ENCODE peak calls at places on chromosomes 7 and 10, in seven cellular contexts. B is left lung, H is RWPE2, I is pancreas, M is HCT116, W is lower lobe of right lung, A is upper lobe of right lung. J is an unnamed sample.

GRCh38 chr10:70775679-70776454 is 9.3 kb downstream of the TBATA start:
- ATAC-seq in I (no peak), W (no peak), H (no peak), A (no peak), B (no peak), M (no peak), J (no peak)

GRCh38 chr10:24518411-24518810 is 205.3 kb downstream of the ARHGAP21 start:
- ATAC-seq in H (no peak), B (peak), A (peak), W (peak), I (peak), M (no peak), J (no peak)

GRCh38 chr10:87054373-87055295 is 34.5 kb downstream of the FAM25A start:
- ATAC-seq in M (no peak), B (peak), A (peak), H (no peak), W (peak), I (no peak), J (peak)

GRCh38 chr10:72738476-72738875 is 46.5 kb downstream of the MCU start:
- ATAC-seq in A (peak), H (no peak), I (peak), M (no peak), W (peak), B (peak), J (no peak)

GRCh38 chr7:36299882-36300341 is 89.8 kb upstream of the ANLN start:
- ATAC-seq in A (no peak), M (no peak), I (no peak), B (no peak), W (no peak), H (no peak), J (no peak)

GRCh38 chr10:35126062-35126529 is 550 bp upstream of the CREM start:
- ATAC-seq in B (no peak), M (peak), W (no peak), I (no peak), H (no peak), A (no peak), J (peak)

GRCh38 chr7:16491148-16491547 is 25.6 kb upstream of the SOSTDC1 start:
- ATAC-seq in B (no peak), W (no peak), I (no peak), M (no peak), H (no peak), A (no peak), J (no peak)

GRCh38 chr10:114577133-114577532 is 80.9 kb downstream of the ABLIM1 start:
- ATAC-seq in A (no peak), B (peak), M (no peak), I (no peak), H (no peak), W (no peak), J (peak)

GRCh38 chr10:12728569-12728968 is 272.9 kb downstream of the CCDC3 start:
- ATAC-seq in H (no peak), B (no peak), W (no peak), M (no peak), I (no peak), A (no peak), J (no peak)

GRCh38 chr7:117458977-117459583 is 20.7 kb upstream of the CFTR start:
- ATAC-seq in A (no peak), M (no peak), W (no peak), B (peak), H (no peak), I (peak), J (no peak)

GRCh38 chr7:1043552-1044188 is 676 bp upstream of the GPR146 start:
- ATAC-seq in B (peak), I (peak), A (no peak), H (no peak), M (no peak), W (no peak), J (no peak)

GRCh38 chr7:86958380-86958779 is 101.1 kb downstream of the ELAPOR2 start:
- ATAC-seq in I (no peak), W (no peak), A (no peak), M (no peak), H (no peak), B (no peak), J (no peak)

GRCh38 chr7:92762853-92763252 is 73.5 kb downstream of the CDK6 start:
- ATAC-seq in M (no peak), W (no peak), I (no peak), B (no peak), H (no peak), A (no peak), J (no peak)

GRCh38 chr7:92766461-92767003 is 69.8 kb downstream of the CDK6 start:
- ATAC-seq in B (peak), A (no peak), I (peak), H (peak), M (peak), W (peak), J (peak)

GRCh38 chr7:92761391-92762098 is 74.8 kb downstream of the CDK6 start:
- ATAC-seq in H (no peak), I (no peak), M (no peak), A (no peak), W (no peak), B (no peak), J (no peak)

GRCh38 chr7:92765725-92766124 is 70.6 kb downstream of the CDK6 start:
- ATAC-seq in M (peak), B (peak), A (no peak), W (no peak), H (peak), I (no peak), J (peak)

DNA sequence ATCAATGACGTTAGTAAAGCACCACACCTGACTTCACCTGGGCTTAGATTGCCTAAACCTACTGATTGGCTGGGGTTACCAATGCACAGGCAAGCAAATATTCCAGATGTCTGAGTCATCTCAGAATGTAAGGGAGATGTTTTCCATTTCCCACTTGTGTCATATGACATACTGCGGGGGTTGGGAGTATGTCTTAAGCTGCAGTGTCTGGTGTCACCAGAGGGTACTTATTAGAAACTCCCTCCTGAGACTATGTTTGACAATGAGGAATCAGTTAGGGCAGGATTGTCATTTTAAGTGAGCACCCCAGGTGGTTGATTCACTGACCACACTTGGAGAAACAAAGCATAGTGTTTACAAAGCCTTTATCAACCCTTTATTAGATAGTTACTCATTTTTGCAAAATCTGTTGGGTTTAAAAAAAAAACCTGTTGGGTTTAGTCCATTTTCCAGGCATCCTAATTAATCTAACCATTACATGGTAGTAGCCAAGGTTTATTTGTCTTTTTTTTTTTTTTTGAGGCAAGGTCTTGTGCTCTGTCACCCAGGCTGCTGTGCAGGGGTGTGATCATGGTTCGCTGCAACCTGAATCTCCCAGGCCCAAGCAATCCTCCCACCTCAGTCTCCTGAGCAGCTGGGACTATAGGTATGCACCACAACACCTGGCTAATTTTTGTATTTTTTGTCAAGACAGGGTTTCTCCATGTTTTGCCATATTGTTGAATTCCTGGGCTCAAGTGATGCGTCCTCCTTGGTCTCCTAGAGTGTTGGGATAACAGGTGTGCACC is 72.5 kb downstream of the CDK6 start:
- ATAC-seq in H (peak), M (peak), W (peak), A (peak), I (peak), B (peak), J (no peak)
- TF ChIP-seq CTCF in H (no peak), M (no peak), W (no peak), A (no peak), I (no peak), B (no peak), J (no peak)

DNA sequence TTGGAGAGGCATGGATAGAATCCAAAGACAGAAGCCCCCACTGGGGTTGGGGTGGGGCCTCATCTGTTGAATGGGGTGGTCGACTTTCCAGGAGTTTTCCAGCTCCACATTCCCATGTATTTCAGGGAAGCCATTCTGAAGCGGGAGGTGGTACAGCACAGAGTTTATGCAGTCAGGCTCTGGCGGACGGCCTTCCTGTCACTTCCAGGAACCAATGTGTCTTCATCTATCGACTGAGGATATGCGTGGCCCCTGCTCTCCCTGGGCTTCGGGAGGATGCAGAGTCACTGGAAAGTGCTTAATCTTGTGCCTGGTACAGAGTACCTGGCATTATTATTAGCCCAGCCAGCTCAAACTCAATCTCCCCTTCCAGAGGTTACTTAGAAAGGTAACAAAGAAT is 26.3 kb downstream of the DOCK1 start:
- ATAC-seq in A (no peak), I (no peak), H (no peak), W (no peak), B (no peak), M (no peak), J (peak)
- H3K4me3 ChIP-seq in A (no peak), I (no peak), H (no peak), W (peak), B (no peak), M (no peak), J (no peak)

GRCh38 chr7:92698237-92698841 is 108.1 kb upstream of the FAM133B start:
- ATAC-seq in I (peak), H (peak), A (peak), W (peak), M (peak), B (peak), J (peak)
- TF ChIP-seq CTCF in I (peak), H (no peak), A (no peak), W (no peak), M (no peak), B (no peak), J (peak)

DNA sequence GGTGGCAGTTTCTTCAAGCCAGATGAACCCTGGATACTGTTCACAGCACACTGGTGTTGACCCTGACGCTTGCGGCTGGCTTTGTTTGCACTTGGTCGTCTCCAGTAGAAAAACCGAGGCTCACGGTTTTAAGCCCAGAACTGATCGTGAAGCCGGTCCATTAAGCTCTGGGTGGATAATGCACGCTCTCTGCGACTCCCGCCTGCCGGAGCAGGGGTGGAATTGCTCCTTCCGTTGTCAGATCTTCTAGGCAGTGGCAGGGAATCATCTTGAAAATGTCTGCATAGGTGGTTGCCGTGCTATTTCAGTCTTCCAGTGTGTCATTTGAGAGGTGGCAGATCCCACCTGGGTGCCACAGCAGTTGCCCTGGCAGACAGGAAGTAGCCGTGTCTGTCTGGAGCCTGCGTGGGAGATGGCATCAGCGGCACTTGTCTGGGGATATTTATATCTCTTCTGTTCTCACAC is 35.9 kb upstream of the AP5Z1 start:
- ATAC-seq in W (peak), M (no peak), H (no peak), I (peak), B (peak), A (peak), J (peak)
- H3K4me3 ChIP-seq in W (peak), M (no peak), H (no peak), I (peak), B (no peak), A (peak), J (peak)

DNA sequence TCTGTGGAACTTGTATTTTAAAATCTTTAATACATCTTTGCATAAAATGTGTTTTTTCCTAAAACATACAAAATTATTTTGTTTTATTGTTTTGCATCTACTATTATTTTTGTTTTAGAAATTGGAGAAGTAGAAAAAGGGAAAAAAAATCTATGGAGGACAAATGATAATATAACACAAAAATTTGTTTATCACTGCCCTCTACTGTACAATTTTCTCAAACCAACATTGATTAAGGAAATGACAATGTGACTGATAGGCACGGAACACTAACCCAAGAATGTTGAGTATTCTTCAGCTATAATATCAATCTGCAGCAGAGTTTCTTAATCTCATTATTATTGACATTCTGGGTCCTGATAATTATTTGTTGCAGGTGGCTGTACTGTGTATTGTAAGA is 9.5 kb upstream of the ING3 start:
- ATAC-seq in H (peak), M (peak), A (peak), B (peak), I (peak), W (peak), J (no peak)
- TF ChIP-seq CTCF in H (peak), M (peak), A (peak), B (no peak), I (no peak), W (peak), J (peak)

GRCh38 chr7:132654150-132654549 is 77.9 kb upstream of the PLXNA4 start:
- ATAC-seq in A (no peak), M (peak), I (peak), B (no peak), H (no peak), W (no peak), J (no peak)
- H3K4me3 ChIP-seq in A (no peak), M (no peak), I (no peak), B (no peak), H (no peak), W (no peak), J (no peak)